ENCODE peak calls at places on chromosomes 11 and 22, in eight cellular contexts. U is stimulated activated CD4-positive, alpha-beta T cell treated with anti-CD3 and anti-CD28 coated beads, Interleukin-4, amount 100 ng/mL, for 48 hours; Z is GM12878; S is CD8-positive, alpha-beta T cell; G is endodermal cell; R is left lobe of liver; E is sigmoid colon; W is left lung. O is an unnamed sample.

GRCh38 chr11:30936476-30936875 is 350.3 kb upstream of the MPPED2 start:
- DNase-seq in U (no peak), Z (no peak), S (no peak), G (no peak), R (no peak), E (no peak), W (no peak), O (no peak)

GRCh38 chr22:31616315-31616980 is 45.6 kb downstream of the PISD start:
- DNase-seq in U (peak), Z (no peak), S (no peak), G (peak), R (no peak), E (no peak), W (peak), O (peak)

GRCh38 chr11:7511405-7511804 is 2.4 kb upstream of the PPFIBP2 start:
- DNase-seq in U (no peak), Z (no peak), S (no peak), G (no peak), R (peak), E (peak), W (no peak), O (no peak)

GRCh38 chr11:63909621-63910506 is 7.1 kb downstream of the RCOR2 start:
- DNase-seq in U (no peak), Z (no peak), S (no peak), G (peak), R (no peak), E (no peak), W (no peak), O (no peak)

GRCh38 chr22:37739000-37739399 is 42.2 kb downstream of the TRIOBP start:
- DNase-seq in U (no peak), Z (no peak), S (no peak), G (no peak), R (no peak), E (peak), W (no peak), O (peak)

GRCh38 chr11:116948375-116948774 is 111.0 kb upstream of the APOA1 start:
- DNase-seq in U (peak), Z (no peak), S (no peak), G (no peak), R (no peak), E (no peak), W (no peak), O (no peak)

GRCh38 chr22:40001800-40002577 is 7.2 kb downstream of the FAM83F start:
- DNase-seq in U (no peak), Z (no peak), S (no peak), G (no peak), R (no peak), E (no peak), W (no peak), O (no peak)

GRCh38 chr11:131242616-131243015 is 127.8 kb upstream of the NTM start:
- DNase-seq in U (no peak), Z (no peak), S (no peak), G (no peak), R (no peak), E (no peak), W (no peak), O (no peak)

GRCh38 chr11:46590740-46591606 is 2.9 kb downstream of the AMBRA1 start:
- DNase-seq in U (no peak), Z (no peak), S (no peak), G (no peak), R (no peak), E (no peak), W (no peak), O (no peak)

GRCh38 chr11:2521081-2521480 is 76.3 kb downstream of the KCNQ1 start:
- DNase-seq in U (no peak), Z (no peak), S (no peak), G (peak), R (peak), E (peak), W (peak), O (no peak)

GRCh38 chr11:3156661-3157311 is 8.3 kb downstream of the OSBPL5 start:
- DNase-seq in U (no peak), Z (no peak), S (no peak), G (no peak), R (no peak), E (peak), W (peak), O (peak)

GRCh38 chr11:1735271-1735670 is 15.1 kb downstream of the IFITM10 start:
- DNase-seq in U (no peak), Z (no peak), S (no peak), G (peak), R (no peak), E (no peak), W (peak), O (no peak)

O was measured in upper lobe of right lung.